ENCODE peak calls at places on chromosomes 13 and 19, in five cellular contexts. Z is activated T-cell treated with anti-CD3 and anti-CD28 coated beads for 1 hour, T is kidney tubule cell, O is cerebellum, N is skeletal muscle cell. M is an unnamed sample.

GRCh38 chr19:10335149-10336053 is 2.1 kb upstream of the RAVER1 start:
- DNase-seq in Z (no peak), T (no peak), O (no peak), N (no peak), M (no peak)

GRCh38 chr19:29040291-29040690 is 172.7 kb downstream of the UQCRFS1 start:
- DNase-seq in Z (no peak), T (no peak), O (no peak), N (no peak), M (no peak)

GRCh38 chr13:97307882-97308624 is 85.9 kb downstream of the MBNL2 start:
- DNase-seq in Z (no peak), T (peak), O (peak), N (no peak), M (no peak)

GRCh38 chr19:58395220-58395978 is at the start of gene RNF225:
- DNase-seq in Z (no peak), T (peak), O (no peak), N (no peak), M (no peak)

GRCh38 chr19:47247308-47247990 is 8.9 kb upstream of the CCDC9 start:
- DNase-seq in Z (peak), T (peak), O (peak), N (no peak), M (peak)

GRCh38 chr19:49059056-49059455 is 1.5 kb upstream of the CGB7 start:
- DNase-seq in Z (no peak), T (no peak), O (no peak), N (no peak), M (no peak)

GRCh38 chr13:31009166-31009565 is 76.7 kb downstream of the TEX26 start:
- DNase-seq in Z (no peak), T (peak), O (peak), N (no peak), M (no peak)

GRCh38 chr13:51999525-51999924 is 11.7 kb downstream of the ATP7B start:
- DNase-seq in Z (no peak), T (peak), O (peak), N (no peak), M (no peak)

GRCh38 chr19:38837656-38838121 is 6.1 kb upstream of the ECH1 start:
- DNase-seq in Z (no peak), T (peak), O (no peak), N (no peak), M (no peak)

GRCh38 chr13:101424381-101425155 is 8.3 kb upstream of the NALCN start:
- DNase-seq in Z (no peak), T (no peak), O (no peak), N (no peak), M (no peak)

GRCh38 chr19:40567750-40568494 is 8.8 kb upstream of the SHKBP1 start:
- DNase-seq in Z (no peak), T (no peak), O (no peak), N (no peak), M (no peak)